ENCODE peak calls at places on chromosome 9, in nine cellular contexts. One of them, this sample, is unnamed.

GRCh38 chr9:129089246-129089645 is 8.3 kb downstream of the DOLPP1 start:
- DNase-seq in H1: no peak
- DNase-seq in K562: no peak
- DNase-seq in Panc1: no peak
- DNase-seq in endothelial cell of umbilical vein: no peak
- DNase-seq in HCT116: no peak
- DNase-seq in GM12878: no peak
- DNase-seq in HL-60: no peak
- DNase-seq in GM12892: no peak
- DNase-seq in this sample: no peak

GRCh38 chr9:95091574-95091970 is 225.9 kb downstream of the FANCC start:
- DNase-seq in H1: no peak
- DNase-seq in endothelial cell of umbilical vein: no peak
- DNase-seq in K562: no peak
- DNase-seq in Panc1: no peak
- DNase-seq in HL-60: no peak
- DNase-seq in GM12892: no peak
- DNase-seq in GM12878: no peak
- DNase-seq in HCT116: no peak
- DNase-seq in this sample: no peak

GRCh38 chr9:97564291-97565175 is 63.1 kb downstream of the TMOD1 start:
- DNase-seq in Panc1: no peak
- DNase-seq in H1: peak; percentile 45
- DNase-seq in GM12892: no peak
- DNase-seq in HL-60: no peak
- DNase-seq in K562: peak; percentile 11
- DNase-seq in GM12878: no peak
- DNase-seq in HCT116: no peak
- DNase-seq in endothelial cell of umbilical vein: peak; percentile 89
- DNase-seq in this sample: no peak

GRCh38 chr9:129414377-129415021 is 206.4 kb downstream of the C9orf50 start:
- DNase-seq in GM12892: no peak
- DNase-seq in GM12878: no peak
- DNase-seq in K562: peak; percentile 51
- DNase-seq in Panc1: no peak
- DNase-seq in HCT116: no peak
- DNase-seq in H1: no peak
- DNase-seq in endothelial cell of umbilical vein: no peak
- DNase-seq in HL-60: peak; percentile 18
- DNase-seq in this sample: no peak

GRCh38 chr9:135474915-135475314 is 4.7 kb upstream of the PPP1R26 start:
- DNase-seq in K562: peak; percentile 73
- DNase-seq in GM12878: no peak
- DNase-seq in GM12892: peak; percentile 41
- DNase-seq in endothelial cell of umbilical vein: peak; percentile 25
- DNase-seq in HL-60: no peak
- DNase-seq in H1: peak; percentile 83
- DNase-seq in HCT116: peak; percentile 19
- DNase-seq in Panc1: no peak
- DNase-seq in this sample: no peak

GRCh38 chr9:22237497-22238363 is 208.9 kb upstream of the DMRTA1 start:
- DNase-seq in endothelial cell of umbilical vein: peak; percentile 62
- DNase-seq in GM12892: no peak
- DNase-seq in GM12878: no peak
- DNase-seq in K562: no peak
- DNase-seq in Panc1: no peak
- DNase-seq in HL-60: no peak
- DNase-seq in H1: no peak
- DNase-seq in HCT116: peak; percentile 51
- DNase-seq in this sample: no peak

GRCh38 chr9:94593459-94594345 is at the start of gene FBP2:
- DNase-seq in endothelial cell of umbilical vein: peak; percentile 11
- DNase-seq in HL-60: no peak
- DNase-seq in GM12878: no peak
- DNase-seq in HCT116: no peak
- DNase-seq in GM12892: no peak
- DNase-seq in K562: no peak
- DNase-seq in Panc1: no peak
- DNase-seq in H1: no peak
- DNase-seq in this sample: no peak

GRCh38 chr9:111825468-111826145 is 30.9 kb upstream of the SHOC1 start:
- DNase-seq in HL-60: no peak
- DNase-seq in GM12878: no peak
- DNase-seq in Panc1: no peak
- DNase-seq in GM12892: no peak
- DNase-seq in endothelial cell of umbilical vein: no peak
- DNase-seq in K562: no peak
- DNase-seq in HCT116: no peak
- DNase-seq in H1: no peak
- DNase-seq in this sample: no peak

GRCh38 chr9:128136816-128137793 is 9.6 kb upstream of the PTGES2 start:
- DNase-seq in HL-60: no peak
- DNase-seq in H1: no peak
- DNase-seq in GM12892: no peak
- DNase-seq in GM12878: no peak
- DNase-seq in K562: peak; percentile 51
- DNase-seq in Panc1: no peak
- DNase-seq in HCT116: no peak
- DNase-seq in endothelial cell of umbilical vein: no peak
- DNase-seq in this sample: no peak

DNA sequence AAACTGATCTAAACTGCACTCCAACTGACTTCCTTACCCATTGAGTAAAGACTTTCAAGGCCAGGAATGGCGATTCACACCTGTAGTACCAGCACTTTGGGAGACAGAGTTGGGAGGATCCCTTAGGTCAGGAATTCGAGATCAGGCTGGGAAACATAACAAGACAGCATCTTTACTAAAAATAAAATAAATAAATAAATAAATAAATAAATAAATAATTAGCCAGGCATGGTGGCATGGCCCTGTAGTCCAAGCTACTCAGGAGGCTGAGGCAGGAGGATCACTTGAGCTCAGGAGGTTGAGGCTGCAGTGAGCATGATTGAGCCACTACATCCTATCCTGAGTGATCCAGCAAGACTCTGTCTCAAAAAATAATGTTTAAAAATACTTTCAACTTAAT is 148.4 kb downstream of the CEMIP2 start:
- DNase-seq in endothelial cell of umbilical vein: no peak
- DNase-seq in HL-60: no peak
- DNase-seq in GM12878: no peak
- DNase-seq in GM12892: no peak
- DNase-seq in Panc1: no peak
- DNase-seq in H1: no peak
- DNase-seq in HCT116: no peak
- DNase-seq in K562: no peak
- DNase-seq in this sample: no peak
- TF ChIP-seq POLR2AphosphoS5 in endothelial cell of umbilical vein: no peak
- TF ChIP-seq POLR2AphosphoS5 in HL-60: no peak
- TF ChIP-seq POLR2AphosphoS5 in GM12878: no peak
- TF ChIP-seq POLR2AphosphoS5 in GM12892: no peak
- TF ChIP-seq POLR2AphosphoS5 in Panc1: no peak
- TF ChIP-seq POLR2AphosphoS5 in H1: no peak
- TF ChIP-seq POLR2AphosphoS5 in HCT116: no peak
- TF ChIP-seq POLR2AphosphoS5 in K562: no peak
- TF ChIP-seq POLR2AphosphoS5 in this sample: no peak

DNA sequence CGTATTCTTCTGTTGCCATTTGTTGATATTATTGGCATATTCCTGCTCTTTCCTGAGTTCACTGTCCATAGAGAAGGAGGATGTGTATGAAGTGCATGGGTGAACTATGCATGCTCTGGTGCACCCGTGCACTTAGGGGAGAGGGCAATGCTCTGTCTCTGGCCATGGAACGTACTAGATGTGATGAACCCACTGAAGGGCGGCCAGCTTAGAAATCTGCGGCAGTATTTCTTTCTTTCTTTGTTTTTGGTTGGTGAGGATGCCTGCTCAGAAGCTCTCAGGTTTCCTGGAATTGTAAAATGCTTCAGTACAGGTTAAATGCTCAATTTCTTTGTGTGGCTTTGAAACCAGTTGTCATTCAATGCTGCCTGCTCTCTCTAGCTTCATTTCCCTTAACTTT is 235.8 kb downstream of the KDM4C start:
- DNase-seq in Panc1: no peak
- DNase-seq in endothelial cell of umbilical vein: no peak
- DNase-seq in K562: no peak
- DNase-seq in GM12878: no peak
- DNase-seq in H1: no peak
- DNase-seq in HCT116: no peak
- DNase-seq in GM12892: no peak
- DNase-seq in HL-60: no peak
- DNase-seq in this sample: no peak
- TF ChIP-seq POLR2AphosphoS5 in Panc1: no peak
- TF ChIP-seq POLR2AphosphoS5 in endothelial cell of umbilical vein: no peak
- TF ChIP-seq POLR2AphosphoS5 in K562: no peak
- TF ChIP-seq POLR2AphosphoS5 in GM12878: no peak
- TF ChIP-seq POLR2AphosphoS5 in H1: no peak
- TF ChIP-seq POLR2AphosphoS5 in HCT116: no peak
- TF ChIP-seq POLR2AphosphoS5 in GM12892: no peak
- TF ChIP-seq POLR2AphosphoS5 in HL-60: no peak
- TF ChIP-seq POLR2AphosphoS5 in this sample: no peak

DNA sequence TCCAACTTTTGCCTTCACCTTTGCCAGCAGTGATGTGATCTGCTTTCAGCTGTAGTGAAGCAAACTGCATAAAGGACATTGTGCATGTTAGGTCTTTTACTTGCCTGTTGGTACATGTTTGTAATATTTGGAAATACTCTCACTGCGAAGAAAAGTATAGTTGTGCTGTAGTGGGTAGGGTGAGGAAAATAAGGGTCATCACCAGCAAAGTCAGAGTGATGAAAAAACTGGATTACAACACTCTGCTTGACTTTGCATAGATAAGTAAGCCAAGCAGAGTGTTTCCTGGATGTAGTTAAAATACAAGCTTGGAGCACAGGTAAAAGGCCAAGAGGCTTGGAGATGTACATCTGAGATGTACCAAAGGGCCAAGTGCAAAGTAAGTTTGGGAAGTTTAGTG is 16.7 kb downstream of the TGFBR1 start:
- DNase-seq in HCT116: no peak
- DNase-seq in endothelial cell of umbilical vein: no peak
- DNase-seq in H1: no peak
- DNase-seq in K562: no peak
- DNase-seq in Panc1: no peak
- DNase-seq in GM12892: no peak
- DNase-seq in GM12878: no peak
- DNase-seq in HL-60: peak; percentile 46
- DNase-seq in this sample: no peak
- TF ChIP-seq POLR2AphosphoS5 in HCT116: no peak
- TF ChIP-seq POLR2AphosphoS5 in endothelial cell of umbilical vein: no peak
- TF ChIP-seq POLR2AphosphoS5 in H1: no peak
- TF ChIP-seq POLR2AphosphoS5 in K562: no peak
- TF ChIP-seq POLR2AphosphoS5 in Panc1: no peak
- TF ChIP-seq POLR2AphosphoS5 in GM12892: no peak
- TF ChIP-seq POLR2AphosphoS5 in GM12878: no peak
- TF ChIP-seq POLR2AphosphoS5 in HL-60: no peak
- TF ChIP-seq POLR2AphosphoS5 in this sample: no peak

GRCh38 chr9:136698681-136699246 is 11.5 kb upstream of the AGPAT2 start:
- DNase-seq in K562: no peak
- DNase-seq in Panc1: no peak
- DNase-seq in H1: no peak
- DNase-seq in HL-60: no peak
- DNase-seq in endothelial cell of umbilical vein: no peak
- DNase-seq in HCT116: no peak
- DNase-seq in GM12892: no peak
- DNase-seq in GM12878: no peak
- DNase-seq in this sample: no peak

GRCh38 chr9:136697821-136698526 is 10.7 kb upstream of the AGPAT2 start:
- DNase-seq in HL-60: peak; percentile 86
- DNase-seq in endothelial cell of umbilical vein: no peak
- DNase-seq in GM12878: no peak
- DNase-seq in GM12892: no peak
- DNase-seq in H1: no peak
- DNase-seq in K562: no peak
- DNase-seq in HCT116: no peak
- DNase-seq in Panc1: no peak
- DNase-seq in this sample: no peak

GRCh38 chr9:136700959-136701664 is 11.3 kb upstream of the DIPK1B start:
- DNase-seq in GM12878: peak; percentile 43
- DNase-seq in HL-60: no peak
- DNase-seq in Panc1: no peak
- DNase-seq in endothelial cell of umbilical vein: no peak
- DNase-seq in H1: peak; percentile 49
- DNase-seq in GM12892: peak; percentile 65
- DNase-seq in HCT116: no peak
- DNase-seq in K562: peak; percentile 54
- DNase-seq in this sample: peak; percentile 64

GRCh38 chr9:136701665-136702048 is 10.7 kb upstream of the DIPK1B start:
- DNase-seq in Panc1: no peak
- DNase-seq in endothelial cell of umbilical vein: no peak
- DNase-seq in GM12892: no peak
- DNase-seq in H1: peak; percentile 49
- DNase-seq in HL-60: no peak
- DNase-seq in HCT116: no peak
- DNase-seq in GM12878: no peak
- DNase-seq in K562: no peak
- DNase-seq in this sample: no peak

DNA sequence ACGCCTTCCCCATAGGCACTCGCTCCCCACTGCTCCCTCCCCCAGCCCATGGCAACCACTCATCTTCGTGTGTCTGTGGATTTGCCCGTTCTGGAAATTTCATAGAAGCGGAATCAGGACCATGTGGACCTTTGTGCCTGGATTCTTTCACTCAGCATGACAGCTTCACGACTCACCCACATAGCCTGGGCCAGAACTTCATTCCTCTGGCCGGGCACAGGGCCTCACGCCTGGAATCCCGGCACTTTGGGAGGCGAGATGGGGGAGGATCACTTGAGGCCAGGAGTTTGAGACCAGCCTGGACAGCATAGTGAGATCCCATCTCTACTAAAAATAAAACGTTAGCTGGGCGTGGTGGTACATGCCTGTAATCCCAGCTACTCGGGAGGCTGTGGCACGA is 12.1 kb upstream of the DIPK1B start:
- DNase-seq in GM12878: no peak
- DNase-seq in endothelial cell of umbilical vein: no peak
- DNase-seq in GM12892: no peak
- DNase-seq in HCT116: no peak
- DNase-seq in Panc1: no peak
- DNase-seq in K562: no peak
- DNase-seq in HL-60: no peak
- DNase-seq in H1: no peak
- DNase-seq in this sample: no peak
- TF ChIP-seq POLR2AphosphoS5 in GM12878: no peak
- TF ChIP-seq POLR2AphosphoS5 in endothelial cell of umbilical vein: no peak
- TF ChIP-seq POLR2AphosphoS5 in GM12892: no peak
- TF ChIP-seq POLR2AphosphoS5 in HCT116: no peak
- TF ChIP-seq POLR2AphosphoS5 in Panc1: no peak
- TF ChIP-seq POLR2AphosphoS5 in K562: no peak
- TF ChIP-seq POLR2AphosphoS5 in HL-60: no peak
- TF ChIP-seq POLR2AphosphoS5 in H1: no peak
- TF ChIP-seq POLR2AphosphoS5 in this sample: no peak

DNA sequence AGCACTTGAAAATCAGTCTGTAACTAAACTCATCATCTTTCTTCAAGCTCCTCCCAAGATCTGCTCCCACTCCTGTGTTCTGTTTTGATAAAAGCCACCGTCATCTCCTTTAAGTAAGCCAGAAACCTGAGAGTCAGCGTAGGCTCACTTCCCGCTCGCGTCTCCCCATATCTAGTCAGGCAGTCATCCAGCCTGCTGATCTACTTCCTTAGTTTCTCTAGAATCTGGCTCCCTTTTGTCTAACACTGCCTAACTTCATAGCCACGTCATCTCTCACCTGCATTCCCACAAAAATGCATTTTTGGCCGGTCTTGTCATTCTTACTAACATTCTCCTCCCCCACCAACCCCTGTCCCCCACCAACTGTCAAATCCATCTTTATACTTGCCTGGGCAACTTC is 3.0 kb upstream of the TJP2 start:
- DNase-seq in GM12878: no peak
- DNase-seq in HL-60: no peak
- DNase-seq in K562: peak; percentile 85
- DNase-seq in endothelial cell of umbilical vein: peak; percentile 89
- DNase-seq in H1: no peak
- DNase-seq in GM12892: no peak
- DNase-seq in Panc1: no peak
- DNase-seq in HCT116: no peak
- DNase-seq in this sample: no peak
- TF ChIP-seq POLR2AphosphoS5 in GM12878: no peak
- TF ChIP-seq POLR2AphosphoS5 in HL-60: no peak
- TF ChIP-seq POLR2AphosphoS5 in K562: peak; percentile 52
- TF ChIP-seq POLR2AphosphoS5 in endothelial cell of umbilical vein: peak; percentile 57
- TF ChIP-seq POLR2AphosphoS5 in H1: no peak
- TF ChIP-seq POLR2AphosphoS5 in GM12892: no peak
- TF ChIP-seq POLR2AphosphoS5 in Panc1: no peak
- TF ChIP-seq POLR2AphosphoS5 in HCT116: no peak
- TF ChIP-seq POLR2AphosphoS5 in this sample: no peak

This sample was measured in GM12891.